ENCODE peak calls at places on chromosomes 16 and 17, in six cellular contexts. Z is epithelial cell of esophagus, V is brain microvascular endothelial cell, O is thoracic aorta, L is H9, Y is astrocyte of the spinal cord. K is an unnamed sample.
A peak's percentile ranks its signal among the peaks of the same experiment; 100 is the strongest.

GRCh38 chr16:29940656-29941055 is 14.6 kb upstream of the KCTD13 start:
- DNase-seq in Z (no peak), V (no peak), O (no peak), L (no peak), Y (peak; percentile 13), K (peak; percentile 60)

GRCh38 chr17:49859991-49860953 is 12.4 kb upstream of the TAC4 start:
- DNase-seq in Z (no peak), V (no peak), O (no peak), L (peak; percentile 78), Y (no peak), K (no peak)

GRCh38 chr17:74552037-74552436 is 6.1 kb upstream of the CD300C start:
- DNase-seq in Z (peak; percentile 51), V (no peak), O (no peak), L (no peak), Y (no peak), K (no peak)

GRCh38 chr16:19295393-19295792 is 9.9 kb downstream of the CLEC19A start:
- DNase-seq in Z (no peak), V (no peak), O (no peak), L (no peak), Y (no peak), K (no peak)

GRCh38 chr17:39100530-39100929 is 50.9 kb downstream of the PLXDC1 start:
- DNase-seq in Z (no peak), V (no peak), O (no peak), L (no peak), Y (no peak), K (no peak)

GRCh38 chr17:81731271-81731670 is 19.2 kb downstream of the SLC25A10 start:
- DNase-seq in Z (peak; percentile 47), V (peak; percentile 50), O (no peak), L (no peak), Y (peak; percentile 49), K (peak; percentile 14)

GRCh38 chr16:73527191-73527590 is 479.3 kb upstream of the ZFHX3 start:
- DNase-seq in Z (no peak), V (no peak), O (no peak), L (no peak), Y (no peak), K (no peak)

GRCh38 chr16:10317425-10318001 is 68.3 kb upstream of the ATF7IP2 start:
- DNase-seq in Z (no peak), V (no peak), O (no peak), L (no peak), Y (no peak), K (no peak)

GRCh38 chr17:3556905-3557767 is 476 bp downstream of the TRPV3 start:
- DNase-seq in Z (peak; percentile 21), V (no peak), O (no peak), L (peak; percentile 36), Y (no peak), K (no peak)

GRCh38 chr16:6512512-6512911 is 820.1 kb upstream of the RBFOX1 start:
- DNase-seq in Z (no peak), V (no peak), O (no peak), L (no peak), Y (no peak), K (no peak)

GRCh38 chr17:77163001-77163400 is 22.2 kb downstream of the SEC14L1 start:
- DNase-seq in Z (no peak), V (no peak), O (no peak), L (no peak), Y (peak; percentile 20), K (peak; percentile 57)

GRCh38 chr17:81902023-81902652 is at the start of gene NPB:
- DNase-seq in Z (no peak), V (no peak), O (no peak), L (no peak), Y (no peak), K (no peak)

GRCh38 chr17:17587614-17588336 is 3.7 kb downstream of the PEMT start:
- DNase-seq in Z (no peak), V (no peak), O (no peak), L (no peak), Y (no peak), K (no peak)

GRCh38 chr17:17593222-17593620 is 1.7 kb upstream of the PEMT start:
- DNase-seq in Z (no peak), V (no peak), O (no peak), L (no peak), Y (no peak), K (no peak)

GRCh38 chr17:17590883-17591407 is 563 bp downstream of the PEMT start:
- DNase-seq in Z (no peak), V (no peak), O (no peak), L (no peak), Y (no peak), K (no peak)

GRCh38 chr17:17590141-17590735 is 1.3 kb downstream of the PEMT start:
- DNase-seq in Z (no peak), V (no peak), O (no peak), L (no peak), Y (no peak), K (no peak)

GRCh38 chr17:17591408-17592265 is at the start of gene PEMT:
- DNase-seq in Z (peak; percentile 99), V (peak; percentile 98), O (peak; percentile 96), L (peak; percentile 99), Y (peak; percentile 99), K (peak; percentile 99)
- TF ChIP-seq CTCF in Z (no peak), V (peak; percentile 13), O (peak; percentile 14), L (no peak), Y (no peak), K (no peak)

GRCh38 chr16:21253470-21253869 is 20.0 kb downstream of the ANKS4B start:
- DNase-seq in Z (no peak), V (no peak), O (no peak), L (no peak), Y (no peak), K (no peak)
- TF ChIP-seq CTCF in Z (no peak), V (no peak), O (no peak), L (peak; percentile 43), Y (no peak), K (no peak)

DNA sequence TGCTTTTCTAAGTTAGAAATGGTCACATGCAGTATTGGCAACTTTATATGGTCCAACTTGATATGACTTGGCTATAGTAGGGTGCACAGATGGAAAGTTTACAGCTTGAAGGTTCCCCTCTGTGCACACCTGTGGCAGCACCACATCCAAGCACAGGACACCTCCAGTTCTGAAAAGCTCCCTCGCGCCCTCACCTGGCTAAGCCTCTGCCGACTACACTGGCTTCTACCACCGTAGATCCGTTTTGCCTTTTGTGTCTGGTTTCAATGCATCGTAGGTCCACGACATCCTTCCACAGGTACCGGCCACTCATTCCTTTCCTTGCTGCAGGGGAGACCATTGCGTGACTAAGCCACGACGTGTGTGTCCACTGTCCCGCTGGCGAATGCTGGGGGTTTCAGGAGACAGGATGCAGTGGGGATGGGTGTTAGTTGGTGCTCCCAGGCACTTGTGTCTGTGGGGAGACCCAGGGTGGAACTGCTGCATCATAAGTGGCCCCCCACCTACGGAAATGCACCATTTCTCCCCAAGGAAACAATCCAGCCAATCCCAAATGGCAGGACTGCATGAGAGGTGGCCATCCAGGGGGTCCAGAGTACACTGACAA is 4.9 kb upstream of the RASD1 start:
- DNase-seq in Z (peak; percentile 27), V (no peak), O (no peak), L (peak; percentile 80), Y (no peak), K (no peak)
- TF ChIP-seq CTCF in Z (peak; percentile 27), V (peak; percentile 61), O (no peak), L (peak; percentile 68), Y (no peak), K (no peak)

GRCh38 chr16:69860233-69861231 is 90.6 kb upstream of the CLEC18A start:
- DNase-seq in Z (no peak), V (no peak), O (no peak), L (no peak), Y (no peak), K (no peak)

GRCh38 chr16:69858196-69859104 is 92.7 kb upstream of the CLEC18A start:
- DNase-seq in Z (no peak), V (no peak), O (no peak), L (no peak), Y (no peak), K (no peak)

GRCh38 chr16:69861276-69862030 is 89.7 kb upstream of the CLEC18A start:
- DNase-seq in Z (no peak), V (peak; percentile 64), O (peak; percentile 50), L (no peak), Y (peak; percentile 82), K (peak; percentile 81)

GRCh38 chr16:69855587-69855986 is 93.5 kb downstream of the WWP2 start:
- DNase-seq in Z (no peak), V (no peak), O (no peak), L (no peak), Y (no peak), K (peak; percentile 56)

DNA sequence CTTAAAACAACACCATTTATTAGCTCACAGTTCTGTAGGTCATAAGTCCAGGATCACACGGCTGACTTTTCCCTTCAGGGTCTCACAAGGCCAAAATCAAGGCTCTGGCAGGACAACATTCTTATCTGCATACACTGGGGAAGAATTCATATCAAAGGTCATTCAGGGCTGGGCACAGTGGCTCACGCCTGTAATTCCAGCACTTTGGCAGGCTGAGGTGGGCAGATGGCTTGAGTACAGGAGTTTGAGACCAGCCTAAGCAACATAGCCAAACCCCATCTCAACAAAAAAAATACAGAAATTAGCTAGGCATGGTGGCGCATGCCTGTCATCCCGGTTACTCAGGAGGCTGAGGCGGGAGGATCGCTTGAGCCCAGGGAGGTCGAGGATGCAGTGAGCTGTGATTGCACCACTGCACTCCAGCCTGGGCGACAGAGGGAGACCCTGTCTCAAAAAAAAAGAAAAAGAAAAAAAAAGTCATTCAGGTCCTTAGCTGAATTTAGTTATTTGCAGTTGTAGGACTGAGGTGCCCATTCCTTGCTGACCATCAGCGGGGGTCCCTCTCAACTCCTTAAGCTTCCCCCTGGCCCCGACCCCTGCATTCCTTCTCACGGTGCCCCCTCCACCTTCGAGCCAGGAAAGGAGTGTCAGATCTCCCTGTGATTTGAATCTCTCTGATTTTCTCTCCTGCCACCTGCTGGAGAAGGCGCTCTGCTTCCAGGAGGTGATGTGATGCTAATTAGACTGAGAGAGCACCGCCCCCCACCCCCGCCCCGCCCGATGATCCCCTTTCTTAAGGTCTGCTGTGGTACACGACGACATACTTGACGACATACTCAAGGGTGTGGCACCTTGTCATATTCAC is 91.8 kb upstream of the CLEC18A start:
- DNase-seq in Z (peak; percentile 55), V (no peak), O (no peak), L (peak; percentile 83), Y (no peak), K (no peak)
- TF ChIP-seq CTCF in Z (peak; percentile 51), V (peak; percentile 58), O (peak; percentile 30), L (peak; percentile 69), Y (peak; percentile 40), K (peak; percentile 14)

DNA sequence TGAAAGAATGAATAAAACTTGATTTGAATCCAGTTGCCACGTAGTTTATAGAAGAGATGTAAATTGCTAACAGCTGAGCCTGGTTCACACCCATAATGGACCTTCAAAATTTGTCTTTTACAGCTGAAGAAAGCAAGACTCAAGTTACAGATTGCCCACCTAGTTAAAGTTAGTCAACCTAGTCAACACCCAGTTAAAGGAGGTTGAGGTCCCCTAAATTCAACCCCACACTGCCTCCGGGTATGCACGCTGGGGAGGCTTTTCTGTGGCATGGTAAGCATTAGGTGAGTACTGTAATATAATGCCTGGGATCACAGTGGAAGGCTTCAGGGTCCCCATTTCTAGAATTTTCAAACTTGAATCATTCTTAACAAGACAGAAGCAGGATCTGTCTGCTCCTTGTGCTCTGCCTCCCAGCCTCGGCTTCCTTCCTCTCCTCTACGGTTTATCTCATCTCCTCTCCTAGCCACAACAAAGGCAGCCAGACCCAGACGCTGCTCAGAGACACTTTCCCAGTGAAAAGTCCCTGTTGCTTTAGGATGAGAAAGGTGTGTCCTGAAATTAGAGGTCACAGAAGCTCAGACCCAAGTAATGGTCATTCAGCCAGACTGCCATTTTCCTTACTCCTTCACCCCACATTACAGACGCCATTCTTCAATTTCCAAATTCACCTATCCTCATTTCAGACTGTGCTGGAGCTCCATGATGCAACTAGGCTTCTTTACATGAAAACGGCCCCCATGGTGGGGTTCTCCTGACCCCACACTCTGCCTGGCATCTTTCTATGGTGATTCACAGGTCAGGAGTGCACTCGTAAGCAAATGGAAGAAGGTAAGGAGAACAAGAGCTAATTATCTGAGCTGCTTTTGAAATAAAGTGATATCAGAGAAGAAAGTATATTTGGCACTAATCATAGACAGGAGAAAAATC is 27.2 kb upstream of the SUPT4H1 start:
- DNase-seq in Z (no peak), V (no peak), O (no peak), L (no peak), Y (no peak), K (no peak)
- TF ChIP-seq CTCF in Z (no peak), V (no peak), O (no peak), L (no peak), Y (no peak), K (no peak)

K was measured in fibroblast of pulmonary artery.